ENCODE peak calls at places on chromosomes 7 and 10, in five cellular contexts. Z, E, H, C and Q are unnamed samples.
A peak's percentile ranks its signal among the peaks of the same experiment; 100 is the strongest.

GRCh38 chr10:77493851-77494788 is 143.5 kb downstream of the KCNMA1 start:
- DNase-seq in E (peak; percentile 80), H (no peak), C (peak; percentile 63), Z (no peak), Q (no peak)

GRCh38 chr10:4650109-4650508 is 175.9 kb upstream of the AKR1E2 start:
- DNase-seq in Z (no peak), E (no peak), H (no peak), C (no peak), Q (no peak)

GRCh38 chr10:101047268-101047667 is 14.5 kb upstream of the KAZALD1 start:
- DNase-seq in H (no peak), C (no peak), E (peak; percentile 60), Z (no peak), Q (no peak)

GRCh38 chr7:18570441-18570840 is 74.9 kb downstream of the HDAC9 start:
- DNase-seq in C (no peak), Z (no peak), H (no peak), E (no peak), Q (no peak)

GRCh38 chr10:68043030-68043429 is 32.1 kb downstream of the HERC4 start:
- DNase-seq in Z (no peak), C (no peak), E (no peak), H (no peak), Q (no peak)

GRCh38 chr10:7251696-7252465 is 159.0 kb downstream of the SFMBT2 start:
- DNase-seq in H (no peak), C (peak; percentile 73), Z (no peak), E (no peak), Q (no peak)

GRCh38 chr10:51300617-51301350 is 226.5 kb downstream of the PRKG1 start:
- DNase-seq in E (no peak), H (no peak), Z (no peak), C (no peak), Q (no peak)

GRCh38 chr10:4121531-4122380 is 336.7 kb upstream of the KLF6 start:
- DNase-seq in C (no peak), Z (no peak), H (no peak), E (no peak), Q (no peak)

GRCh38 chr7:30029696-30030095 is 1.5 kb downstream of the PLEKHA8 start:
- DNase-seq in H (no peak), C (no peak), E (peak; percentile 26), Z (no peak), Q (no peak)

GRCh38 chr10:44046605-44047004 is 338.3 kb downstream of the CXCL12 start:
- DNase-seq in E (no peak), Z (no peak), H (no peak), C (no peak), Q (no peak)
- H3K27me3 ChIP-seq in E (no peaks in the 10 kb centered on the region), Z (no peaks in the 10 kb centered on the region), H (no peaks in the 10 kb centered on the region), C (no peaks in the 10 kb centered on the region), Q (no peaks in the 10 kb centered on the region)

GRCh38 chr10:49297818-49298665 is 928 bp upstream of the C10orf71 start:
- DNase-seq in E (peak; percentile 67), H (no peak), Z (no peak), C (no peak), Q (no peak)
- H3K4me3 ChIP-seq in E (no peak overlapping the region), H (no peak overlapping the region), Z (no peak overlapping the region), C (no peak overlapping the region), Q (no peak overlapping the region)

DNA sequence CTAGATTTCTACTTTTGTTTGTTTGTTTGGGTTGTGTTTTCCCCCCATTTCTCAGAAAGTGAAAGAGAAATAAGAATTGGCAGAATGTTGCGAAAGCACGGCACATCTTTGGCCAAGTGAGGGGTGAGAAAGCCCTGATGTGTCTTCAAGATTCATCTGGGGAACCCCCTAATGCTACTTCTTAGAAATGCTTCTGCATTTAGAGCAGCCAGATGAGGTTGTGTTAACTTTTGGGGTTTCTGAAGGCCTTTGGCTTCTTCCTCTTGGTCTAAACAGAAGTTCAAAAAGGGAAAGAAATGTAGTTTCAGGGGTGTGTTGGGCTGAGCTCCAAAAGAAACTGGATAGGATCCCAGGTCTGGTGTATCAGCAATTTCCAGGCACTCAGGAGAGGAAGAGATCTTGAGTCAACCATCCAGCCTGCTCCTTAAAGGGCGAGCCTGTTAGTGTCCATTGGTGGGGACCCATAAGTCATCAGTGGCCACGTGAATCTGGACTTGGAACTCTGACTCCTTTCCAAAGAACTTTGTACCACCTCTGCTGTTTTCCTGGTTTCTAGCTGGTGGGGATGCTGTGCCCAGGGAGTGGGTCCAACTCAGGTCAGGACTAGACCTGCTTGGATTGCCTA is 6.5 kb downstream of the DUSP5 start:
- DNase-seq in E (no peak), H (no peak), C (no peak), Z (no peak), Q (no peak)
- H3K27me3 ChIP-seq in E (no peaks in the 10 kb centered on the region), H (no peaks in the 10 kb centered on the region), C (no peaks in the 10 kb centered on the region), Z (no peaks in the 10 kb centered on the region), Q (no peaks in the 10 kb centered on the region)

GRCh38 chr10:24953350-24954074 is 1.1 kb upstream of the PRTFDC1 start:
- DNase-seq in Z (no peak), E (no peak), C (no peak), H (no peak), Q (no peak)
- H3K4me3 ChIP-seq in Z (peak overlapping the region; percentile 61), E (peak overlapping the region; percentile 73), C (no peak overlapping the region), H (peak overlapping the region; percentile 66), Q (peak overlapping the region; percentile 82)

GRCh38 chr7:1378610-1379180 is 80.6 kb downstream of the MICALL2 start:
- DNase-seq in C (no peak), Z (no peak), E (no peak), H (no peak), Q (no peak)

GRCh38 chr7:1380211-1380815 is 79.0 kb downstream of the MICALL2 start:
- DNase-seq in E (peak; percentile 48), Z (no peak), H (no peak), C (no peak), Q (no peak)

GRCh38 chr7:1380821-1381580 is 78.3 kb downstream of the MICALL2 start:
- DNase-seq in H (no peak), E (peak; percentile 50), Z (no peak), C (no peak), Q (no peak)

GRCh38 chr7:1379202-1379601 is 80.1 kb downstream of the MICALL2 start:
- DNase-seq in C (no peak), Z (no peak), E (no peak), H (no peak), Q (no peak)

GRCh38 chr7:1377111-1377909 is 82.0 kb downstream of the MICALL2 start:
- DNase-seq in C (no peak), Z (no peak), H (no peak), E (no peak), Q (no peak)
- H3K27me3 ChIP-seq in C (peaks cover 7% of the 10 kb centered on the region), Z (no peaks in the 10 kb centered on the region), H (peaks cover 51% of the 10 kb centered on the region), E (no peaks in the 10 kb centered on the region), Q (no peaks in the 10 kb centered on the region)

GRCh38 chr10:17452060-17452894 is 2.1 kb downstream of the ST8SIA6 start:
- DNase-seq in C (no peak), E (no peak), Z (no peak), H (no peak), Q (no peak)
- H3K4me3 ChIP-seq in C (no peak overlapping the region), E (no peak overlapping the region), Z (no peak overlapping the region), H (peak overlapping the region; percentile 54), Q (no peak overlapping the region)

GRCh38 chr10:122550427-122550826 is 10.1 kb upstream of the DMBT1 start:
- DNase-seq in H (no peak), Z (no peak), C (no peak), E (no peak), Q (no peak)

GRCh38 chr10:122550983-122551382 is 9.6 kb upstream of the DMBT1 start:
- DNase-seq in C (no peak), H (no peak), Z (no peak), E (no peak), Q (no peak)

GRCh38 chr10:122553341-122553740 is 7.2 kb upstream of the DMBT1 start:
- DNase-seq in C (no peak), Z (no peak), H (no peak), E (no peak), Q (peak; percentile 31)

GRCh38 chr10:122548699-122549098 is 11.9 kb upstream of the DMBT1 start:
- DNase-seq in E (no peak), C (no peak), Z (no peak), H (no peak), Q (no peak)

GRCh38 chr10:122551450-122551849 is 9.1 kb upstream of the DMBT1 start:
- DNase-seq in H (no peak), Z (no peak), E (no peak), C (peak; percentile 41), Q (no peak)
- H3K27me3 ChIP-seq in H (no peaks in the 10 kb centered on the region), Z (no peaks in the 10 kb centered on the region), E (no peaks in the 10 kb centered on the region), C (no peaks in the 10 kb centered on the region), Q (no peaks in the 10 kb centered on the region)